ENCODE peak calls at places on chromosome 22, in four cellular contexts. One of them, this sample, is unnamed.

GRCh38 chr22:45584121-45584570 is 81.5 kb downstream of the FBLN1 start:
- DNase-seq in EL: peak; percentile 62
- DNase-seq in GM12878: no peak
- DNase-seq in activated T-cell treated with anti-CD3 and anti-CD28 coated beads for 1 hour: no peak
- DNase-seq in this sample: peak; percentile 52

GRCh38 chr22:34303656-34304055 is 383.4 kb upstream of the LARGE1 start:
- DNase-seq in EL: no peak
- DNase-seq in GM12878: no peak
- DNase-seq in activated T-cell treated with anti-CD3 and anti-CD28 coated beads for 1 hour: no peak
- DNase-seq in this sample: no peak

GRCh38 chr22:26330971-26331625 is 98.0 kb upstream of the ASPHD2 start:
- DNase-seq in EL: peak; percentile 50
- DNase-seq in GM12878: peak; percentile 7
- DNase-seq in activated T-cell treated with anti-CD3 and anti-CD28 coated beads for 1 hour: peak; percentile 23
- DNase-seq in this sample: no peak

GRCh38 chr22:49297871-49298721 is 529.6 kb downstream of the BRD1 start:
- DNase-seq in EL: no peak
- DNase-seq in GM12878: no peak
- DNase-seq in activated T-cell treated with anti-CD3 and anti-CD28 coated beads for 1 hour: no peak
- DNase-seq in this sample: no peak

GRCh38 chr22:35310556-35311550 is 11.2 kb downstream of the TOM1 start:
- DNase-seq in EL: no peak
- DNase-seq in GM12878: no peak
- DNase-seq in activated T-cell treated with anti-CD3 and anti-CD28 coated beads for 1 hour: no peak
- DNase-seq in this sample: no peak

GRCh38 chr22:49961601-49962011 is 1.0 kb downstream of the PIM3 start:
- DNase-seq in EL: no peak
- DNase-seq in GM12878: no peak
- DNase-seq in activated T-cell treated with anti-CD3 and anti-CD28 coated beads for 1 hour: no peak
- DNase-seq in this sample: no peak

GRCh38 chr22:23068096-23068831 is 2.1 kb upstream of the GNAZ start:
- DNase-seq in EL: no peak
- DNase-seq in GM12878: no peak
- DNase-seq in activated T-cell treated with anti-CD3 and anti-CD28 coated beads for 1 hour: no peak
- DNase-seq in this sample: no peak

GRCh38 chr22:32531228-32531627 is 56.6 kb downstream of the FBXO7 start:
- DNase-seq in EL: no peak
- DNase-seq in GM12878: no peak
- DNase-seq in activated T-cell treated with anti-CD3 and anti-CD28 coated beads for 1 hour: no peak
- DNase-seq in this sample: no peak

GRCh38 chr22:34997921-34998320 is 68.0 kb upstream of the ISX start:
- DNase-seq in EL: no peak
- DNase-seq in GM12878: no peak
- DNase-seq in activated T-cell treated with anti-CD3 and anti-CD28 coated beads for 1 hour: no peak
- DNase-seq in this sample: no peak

GRCh38 chr22:46202897-46203589 is 47.0 kb downstream of the CDPF1 start:
- DNase-seq in EL: no peak
- DNase-seq in GM12878: no peak
- DNase-seq in activated T-cell treated with anti-CD3 and anti-CD28 coated beads for 1 hour: no peak
- DNase-seq in this sample: no peak

GRCh38 chr22:18126606-18127005 is 16.0 kb downstream of the TUBA8 start:
- DNase-seq in EL: no peak
- DNase-seq in GM12878: no peak
- DNase-seq in activated T-cell treated with anti-CD3 and anti-CD28 coated beads for 1 hour: no peak
- DNase-seq in this sample: no peak

GRCh38 chr22:38513063-38513462 is 7.0 kb upstream of the DDX17 start:
- DNase-seq in EL: no peak
- DNase-seq in GM12878: no peak
- DNase-seq in activated T-cell treated with anti-CD3 and anti-CD28 coated beads for 1 hour: peak; percentile 15
- DNase-seq in this sample: no peak

GRCh38 chr22:42436402-42436801 is 4.2 kb upstream of the NFAM1 start:
- DNase-seq in EL: no peak
- DNase-seq in GM12878: no peak
- DNase-seq in activated T-cell treated with anti-CD3 and anti-CD28 coated beads for 1 hour: no peak
- DNase-seq in this sample: no peak

GRCh38 chr22:36197065-36197440 is 4.6 kb downstream of the APOL4 start:
- DNase-seq in EL: peak; percentile 63
- DNase-seq in GM12878: no peak
- DNase-seq in activated T-cell treated with anti-CD3 and anti-CD28 coated beads for 1 hour: no peak
- DNase-seq in this sample: no peak

GRCh38 chr22:50675553-50676199 is 3.1 kb downstream of the SHANK3 start:
- DNase-seq in EL: no peak
- DNase-seq in GM12878: no peak
- DNase-seq in activated T-cell treated with anti-CD3 and anti-CD28 coated beads for 1 hour: no peak
- DNase-seq in this sample: no peak

GRCh38 chr22:40620464-40621046 is 16.0 kb downstream of the MRTFA start:
- DNase-seq in EL: peak; percentile 75
- DNase-seq in GM12878: no peak
- DNase-seq in activated T-cell treated with anti-CD3 and anti-CD28 coated beads for 1 hour: no peak
- DNase-seq in this sample: no peak

GRCh38 chr22:34761111-34761510 is 304.8 kb upstream of the ISX start:
- DNase-seq in EL: peak; percentile 22
- DNase-seq in GM12878: no peak
- DNase-seq in activated T-cell treated with anti-CD3 and anti-CD28 coated beads for 1 hour: no peak
- DNase-seq in this sample: no peak

GRCh38 chr22:22825213-22825593 is 62.4 kb upstream of the IGLL5 start:
- DNase-seq in EL: no peak
- DNase-seq in GM12878: no peak
- DNase-seq in activated T-cell treated with anti-CD3 and anti-CD28 coated beads for 1 hour: no peak
- DNase-seq in this sample: no peak

GRCh38 chr22:35043932-35044319 is 22.0 kb upstream of the ISX start:
- DNase-seq in EL: no peak
- DNase-seq in GM12878: no peak
- DNase-seq in activated T-cell treated with anti-CD3 and anti-CD28 coated beads for 1 hour: no peak
- DNase-seq in this sample: no peak

GRCh38 chr22:21816787-21817496 is 50.5 kb downstream of the MAPK1 start:
- DNase-seq in EL: peak; percentile 88
- DNase-seq in GM12878: peak; percentile 61
- DNase-seq in activated T-cell treated with anti-CD3 and anti-CD28 coated beads for 1 hour: no peak
- DNase-seq in this sample: no peak

GRCh38 chr22:44871782-44872181 is 119.4 kb downstream of the ARHGAP8 start:
- DNase-seq in EL: no peak
- DNase-seq in GM12878: no peak
- DNase-seq in activated T-cell treated with anti-CD3 and anti-CD28 coated beads for 1 hour: no peak
- DNase-seq in this sample: no peak

This sample was measured in putamen.